ENCODE peak calls at places on chromosomes 4 and X, in seven cellular contexts. One of them, this sample, is unnamed.
A peak's percentile ranks its signal among the peaks of the same experiment; 100 is the strongest.

GRCh38 chr4:87119965-87120364 is 100.5 kb downstream of the KLHL8 start:
- DNase-seq in body of pancreas: no peak
- DNase-seq in GM12865: peak; percentile 65
- DNase-seq in CD8-positive, alpha-beta memory T cell: no peak
- DNase-seq in heart right ventricle: no peak
- DNase-seq in ascending aorta: no peak
- DNase-seq in pancreas: no peak
- DNase-seq in this sample: no peak

GRCh38 chrX:56786889-56787733 is 58.1 kb downstream of the NBDY start:
- DNase-seq in body of pancreas: no peak
- DNase-seq in CD8-positive, alpha-beta memory T cell: no peak
- DNase-seq in heart right ventricle: no peak
- DNase-seq in pancreas: no peak
- DNase-seq in GM12865: no peak
- DNase-seq in ascending aorta: peak; percentile 52
- DNase-seq in this sample: no peak

GRCh38 chr4:8385611-8386010 is 54.9 kb downstream of the ACOX3 start:
- DNase-seq in CD8-positive, alpha-beta memory T cell: no peak
- DNase-seq in heart right ventricle: no peak
- DNase-seq in ascending aorta: no peak
- DNase-seq in GM12865: no peak
- DNase-seq in body of pancreas: no peak
- DNase-seq in pancreas: no peak
- DNase-seq in this sample: no peak

GRCh38 chr4:137238456-137238855 is 293.8 kb downstream of the PCDH18 start:
- DNase-seq in body of pancreas: no peak
- DNase-seq in ascending aorta: no peak
- DNase-seq in GM12865: no peak
- DNase-seq in CD8-positive, alpha-beta memory T cell: no peak
- DNase-seq in heart right ventricle: no peak
- DNase-seq in pancreas: no peak
- DNase-seq in this sample: no peak

GRCh38 chr4:2732526-2732925 is 23.6 kb downstream of the TNIP2 start:
- DNase-seq in heart right ventricle: no peak
- DNase-seq in GM12865: no peak
- DNase-seq in CD8-positive, alpha-beta memory T cell: no peak
- DNase-seq in body of pancreas: no peak
- DNase-seq in ascending aorta: no peak
- DNase-seq in pancreas: no peak
- DNase-seq in this sample: no peak

GRCh38 chr4:140020457-140021361 is 133.3 kb downstream of the MAML3 start:
- DNase-seq in pancreas: no peak
- DNase-seq in body of pancreas: no peak
- DNase-seq in ascending aorta: no peak
- DNase-seq in CD8-positive, alpha-beta memory T cell: no peak
- DNase-seq in GM12865: no peak
- DNase-seq in heart right ventricle: no peak
- DNase-seq in this sample: no peak

GRCh38 chrX:141133272-141133671 is 43.7 kb downstream of the LDOC1 start:
- DNase-seq in body of pancreas: no peak
- DNase-seq in CD8-positive, alpha-beta memory T cell: no peak
- DNase-seq in heart right ventricle: no peak
- DNase-seq in GM12865: no peak
- DNase-seq in pancreas: no peak
- DNase-seq in ascending aorta: no peak
- DNase-seq in this sample: peak; percentile 3

GRCh38 chr4:141081921-141082381 is 51.3 kb downstream of the RNF150 start:
- DNase-seq in CD8-positive, alpha-beta memory T cell: no peak
- DNase-seq in GM12865: no peak
- DNase-seq in pancreas: no peak
- DNase-seq in body of pancreas: no peak
- DNase-seq in heart right ventricle: no peak
- DNase-seq in ascending aorta: no peak
- DNase-seq in this sample: no peak

GRCh38 chr4:128385199-128385598 is 97.6 kb upstream of the PGRMC2 start:
- DNase-seq in body of pancreas: no peak
- DNase-seq in heart right ventricle: no peak
- DNase-seq in CD8-positive, alpha-beta memory T cell: no peak
- DNase-seq in ascending aorta: no peak
- DNase-seq in pancreas: no peak
- DNase-seq in GM12865: no peak
- DNase-seq in this sample: no peak

GRCh38 chrX:48896611-48897011 is 957 bp downstream of the TIMM17B start:
- DNase-seq in ascending aorta: peak; percentile 59
- DNase-seq in heart right ventricle: no peak
- DNase-seq in GM12865: no peak
- DNase-seq in body of pancreas: no peak
- DNase-seq in pancreas: no peak
- DNase-seq in CD8-positive, alpha-beta memory T cell: no peak
- DNase-seq in this sample: no peak

GRCh38 chr4:184386271-184386781 is 88.0 kb downstream of the IRF2 start:
- DNase-seq in CD8-positive, alpha-beta memory T cell: no peak
- DNase-seq in ascending aorta: no peak
- DNase-seq in pancreas: no peak
- DNase-seq in heart right ventricle: no peak
- DNase-seq in body of pancreas: no peak
- DNase-seq in GM12865: no peak
- DNase-seq in this sample: no peak

GRCh38 chr4:83282049-83282535 is 2.5 kb downstream of the COQ2 start:
- DNase-seq in pancreas: no peak
- DNase-seq in ascending aorta: peak; percentile 69
- DNase-seq in heart right ventricle: no peak
- DNase-seq in GM12865: peak; percentile 81
- DNase-seq in body of pancreas: peak; percentile 49
- DNase-seq in CD8-positive, alpha-beta memory T cell: peak; percentile 48
- DNase-seq in this sample: peak; percentile 20

GRCh38 chrX:120759685-120760084 is 116.0 kb downstream of the CT47B1 start:
- DNase-seq in heart right ventricle: no peak
- DNase-seq in ascending aorta: no peak
- DNase-seq in CD8-positive, alpha-beta memory T cell: no peak
- DNase-seq in body of pancreas: no peak
- DNase-seq in pancreas: no peak
- DNase-seq in GM12865: no peak
- DNase-seq in this sample: no peak

GRCh38 chr4:84965558-84966381 is 720 bp downstream of the WDFY3 start:
- DNase-seq in CD8-positive, alpha-beta memory T cell: no peak
- DNase-seq in pancreas: peak; percentile 52
- DNase-seq in body of pancreas: peak; percentile 41
- DNase-seq in heart right ventricle: peak; percentile 55
- DNase-seq in ascending aorta: peak; percentile 69
- DNase-seq in GM12865: peak; percentile 18
- DNase-seq in this sample: peak; percentile 20

GRCh38 chr4:40998680-40999358 is 215.5 kb downstream of the APBB2 start:
- DNase-seq in GM12865: no peak
- DNase-seq in body of pancreas: no peak
- DNase-seq in ascending aorta: no peak
- DNase-seq in CD8-positive, alpha-beta memory T cell: no peak
- DNase-seq in pancreas: no peak
- DNase-seq in heart right ventricle: no peak
- DNase-seq in this sample: peak; percentile 14

GRCh38 chrX:129957241-129958099 is 25.0 kb upstream of the BCORL1 start:
- DNase-seq in pancreas: peak; percentile 70
- DNase-seq in ascending aorta: peak; percentile 75
- DNase-seq in body of pancreas: peak; percentile 58
- DNase-seq in heart right ventricle: peak; percentile 67
- DNase-seq in CD8-positive, alpha-beta memory T cell: peak; percentile 16
- DNase-seq in GM12865: peak; percentile 89
- DNase-seq in this sample: no peak

GRCh38 chr4:78923459-78924312 is 15.6 kb downstream of the PAQR3 start:
- DNase-seq in GM12865: no peak
- DNase-seq in heart right ventricle: no peak
- DNase-seq in body of pancreas: no peak
- DNase-seq in ascending aorta: no peak
- DNase-seq in CD8-positive, alpha-beta memory T cell: no peak
- DNase-seq in pancreas: no peak
- DNase-seq in this sample: no peak

GRCh38 chr4:38119663-38120374 is 159.6 kb downstream of the PTTG2 start:
- DNase-seq in CD8-positive, alpha-beta memory T cell: no peak
- DNase-seq in pancreas: no peak
- DNase-seq in GM12865: no peak
- DNase-seq in heart right ventricle: peak; percentile 29
- DNase-seq in ascending aorta: no peak
- DNase-seq in body of pancreas: no peak
- DNase-seq in this sample: no peak

GRCh38 chr4:157664726-157665125 is 444.2 kb downstream of the GRIA2 start:
- DNase-seq in CD8-positive, alpha-beta memory T cell: no peak
- DNase-seq in heart right ventricle: no peak
- DNase-seq in ascending aorta: no peak
- DNase-seq in body of pancreas: no peak
- DNase-seq in GM12865: no peak
- DNase-seq in pancreas: no peak
- DNase-seq in this sample: no peak

GRCh38 chrX:15815779-15816452 is 25.6 kb downstream of the ZRSR2 start:
- DNase-seq in pancreas: no peak
- DNase-seq in ascending aorta: no peak
- DNase-seq in body of pancreas: no peak
- DNase-seq in CD8-positive, alpha-beta memory T cell: no peak
- DNase-seq in heart right ventricle: no peak
- DNase-seq in GM12865: peak; percentile 56
- DNase-seq in this sample: no peak

DNA sequence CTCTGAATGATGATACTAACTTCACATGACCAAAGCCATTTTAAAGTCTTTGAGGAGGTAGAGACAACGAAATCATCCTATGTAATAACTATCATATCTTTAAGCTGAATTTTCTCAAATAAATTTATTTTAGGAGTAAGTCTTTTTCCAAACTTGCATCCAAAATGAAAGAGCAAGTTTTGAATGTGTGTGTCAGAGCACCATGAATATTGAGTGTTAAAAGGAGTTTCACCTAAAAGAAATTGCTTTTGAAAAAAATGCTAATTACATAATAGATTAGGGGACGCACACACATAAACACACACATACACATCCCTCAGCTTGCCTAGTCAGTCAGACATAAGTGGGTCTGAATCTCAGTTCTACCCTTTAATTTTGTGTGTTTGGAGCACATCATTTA is 1.9 kb downstream of the ANK2 start:
- DNase-seq in CD8-positive, alpha-beta memory T cell: no peak
- DNase-seq in pancreas: no peak
- DNase-seq in ascending aorta: no peak
- DNase-seq in GM12865: no peak
- DNase-seq in body of pancreas: no peak
- DNase-seq in heart right ventricle: no peak
- DNase-seq in this sample: no peak
- H3K4me3 ChIP-seq in CD8-positive, alpha-beta memory T cell: no peak overlapping the region
- H3K4me3 ChIP-seq in pancreas: no peak overlapping the region
- H3K4me3 ChIP-seq in ascending aorta: no peak overlapping the region
- H3K4me3 ChIP-seq in GM12865: no peak overlapping the region
- H3K4me3 ChIP-seq in body of pancreas: no peak overlapping the region
- H3K4me3 ChIP-seq in heart right ventricle: no peak overlapping the region
- H3K4me3 ChIP-seq in this sample: no peak overlapping the region

GRCh38 chr4:122797405-122798094 is 29.1 kb upstream of the FGF2 start:
- DNase-seq in body of pancreas: no peak
- DNase-seq in GM12865: no peak
- DNase-seq in CD8-positive, alpha-beta memory T cell: no peak
- DNase-seq in heart right ventricle: no peak
- DNase-seq in pancreas: no peak
- DNase-seq in ascending aorta: no peak
- DNase-seq in this sample: no peak
- H3K4me3 ChIP-seq in body of pancreas: no peak overlapping the region
- H3K4me3 ChIP-seq in GM12865: no peak overlapping the region
- H3K4me3 ChIP-seq in CD8-positive, alpha-beta memory T cell: no peak overlapping the region
- H3K4me3 ChIP-seq in heart right ventricle: peak overlapping the region; percentile 34
- H3K4me3 ChIP-seq in pancreas: no peak overlapping the region
- H3K4me3 ChIP-seq in ascending aorta: peak overlapping the region; percentile 48
- H3K4me3 ChIP-seq in this sample: no peak overlapping the region

GRCh38 chr4:101555341-101555880 is 208.1 kb upstream of the PPP3CA start:
- DNase-seq in ascending aorta: no peak
- DNase-seq in GM12865: no peak
- DNase-seq in pancreas: no peak
- DNase-seq in body of pancreas: no peak
- DNase-seq in heart right ventricle: no peak
- DNase-seq in CD8-positive, alpha-beta memory T cell: no peak
- DNase-seq in this sample: no peak

GRCh38 chr4:101556845-101557244 is 209.5 kb upstream of the PPP3CA start:
- DNase-seq in heart right ventricle: no peak
- DNase-seq in GM12865: peak; percentile 3
- DNase-seq in ascending aorta: no peak
- DNase-seq in body of pancreas: no peak
- DNase-seq in CD8-positive, alpha-beta memory T cell: no peak
- DNase-seq in pancreas: no peak
- DNase-seq in this sample: no peak
- H3K4me3 ChIP-seq in heart right ventricle: no peak overlapping the region
- H3K4me3 ChIP-seq in GM12865: no peak overlapping the region
- H3K4me3 ChIP-seq in ascending aorta: no peak overlapping the region
- H3K4me3 ChIP-seq in body of pancreas: no peak overlapping the region
- H3K4me3 ChIP-seq in CD8-positive, alpha-beta memory T cell: no peak overlapping the region
- H3K4me3 ChIP-seq in pancreas: no peak overlapping the region
- H3K4me3 ChIP-seq in this sample: no peak overlapping the region

GRCh38 chr4:177485528-177485927 is 43.3 kb upstream of the AGA start:
- DNase-seq in CD8-positive, alpha-beta memory T cell: no peak
- DNase-seq in heart right ventricle: no peak
- DNase-seq in body of pancreas: no peak
- DNase-seq in ascending aorta: no peak
- DNase-seq in pancreas: no peak
- DNase-seq in GM12865: no peak
- DNase-seq in this sample: no peak
- H3K4me3 ChIP-seq in CD8-positive, alpha-beta memory T cell: no peak overlapping the region
- H3K4me3 ChIP-seq in heart right ventricle: no peak overlapping the region
- H3K4me3 ChIP-seq in body of pancreas: no peak overlapping the region
- H3K4me3 ChIP-seq in ascending aorta: no peak overlapping the region
- H3K4me3 ChIP-seq in pancreas: no peak overlapping the region
- H3K4me3 ChIP-seq in GM12865: no peak overlapping the region
- H3K4me3 ChIP-seq in this sample: no peak overlapping the region

DNA sequence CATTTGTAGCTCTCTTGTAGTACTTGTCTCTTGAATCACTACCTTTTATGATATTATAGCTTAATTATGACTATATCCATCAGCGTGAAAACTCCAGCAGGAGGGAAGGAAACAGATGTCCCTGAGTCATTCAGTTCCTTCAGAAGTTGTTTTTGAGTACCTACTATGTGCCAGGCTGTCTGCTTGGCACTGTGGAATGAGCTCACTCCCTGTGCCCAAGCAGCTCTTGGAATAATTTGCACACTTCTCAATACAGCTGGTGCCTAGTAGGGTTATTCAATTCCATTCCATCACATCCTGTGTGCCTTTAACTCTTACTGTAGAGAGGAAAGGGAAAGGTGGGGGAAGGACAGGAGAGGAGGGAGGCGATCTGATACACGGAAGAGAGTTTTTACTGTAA is 77.1 kb downstream of the NFKB1 start:
- DNase-seq in CD8-positive, alpha-beta memory T cell: no peak
- DNase-seq in body of pancreas: no peak
- DNase-seq in pancreas: no peak
- DNase-seq in ascending aorta: no peak
- DNase-seq in GM12865: no peak
- DNase-seq in heart right ventricle: no peak
- DNase-seq in this sample: no peak
- H3K4me3 ChIP-seq in CD8-positive, alpha-beta memory T cell: no peak overlapping the region
- H3K4me3 ChIP-seq in body of pancreas: no peak overlapping the region
- H3K4me3 ChIP-seq in pancreas: no peak overlapping the region
- H3K4me3 ChIP-seq in ascending aorta: no peak overlapping the region
- H3K4me3 ChIP-seq in GM12865: no peak overlapping the region
- H3K4me3 ChIP-seq in heart right ventricle: no peak overlapping the region
- H3K4me3 ChIP-seq in this sample: no peak overlapping the region

This sample was measured in prostate gland.